ENCODE peak calls at places on chromosome 15, in seven cellular contexts. One of them, this sample, is unnamed.

GRCh38 chr15:57079907-57080750 is 161.7 kb downstream of the TCF12 start:
- DNase-seq in GM20000: peak; percentile 19
- DNase-seq in substantia nigra: no peak
- DNase-seq in activated naive CD8-positive, alpha-beta T cell treated with anti-CD3 and anti-CD28 coated beads for 36 hours: no peak
- DNase-seq in GM12865: peak; percentile 50
- DNase-seq in EL: no peak
- DNase-seq in T1000: no peak
- DNase-seq in this sample: no peak

GRCh38 chr15:96354731-96355560 is 24.4 kb downstream of the NR2F2 start:
- DNase-seq in substantia nigra: no peak
- DNase-seq in GM12865: no peak
- DNase-seq in T1000: no peak
- DNase-seq in GM20000: no peak
- DNase-seq in activated naive CD8-positive, alpha-beta T cell treated with anti-CD3 and anti-CD28 coated beads for 36 hours: no peak
- DNase-seq in EL: peak; percentile 77
- DNase-seq in this sample: no peak

GRCh38 chr15:80106051-80106450 is 46.6 kb downstream of the ZFAND6 start:
- DNase-seq in GM20000: no peak
- DNase-seq in GM12865: no peak
- DNase-seq in T1000: no peak
- DNase-seq in substantia nigra: no peak
- DNase-seq in activated naive CD8-positive, alpha-beta T cell treated with anti-CD3 and anti-CD28 coated beads for 36 hours: no peak
- DNase-seq in EL: peak; percentile 73
- DNase-seq in this sample: no peak

GRCh38 chr15:63052128-63052826 is 9.7 kb downstream of the TPM1 start:
- DNase-seq in T1000: no peak
- DNase-seq in EL: no peak
- DNase-seq in activated naive CD8-positive, alpha-beta T cell treated with anti-CD3 and anti-CD28 coated beads for 36 hours: no peak
- DNase-seq in substantia nigra: no peak
- DNase-seq in GM12865: no peak
- DNase-seq in GM20000: no peak
- DNase-seq in this sample: no peak

GRCh38 chr15:77784361-77785292 is 151.9 kb upstream of the LINGO1 start:
- DNase-seq in T1000: no peak
- DNase-seq in activated naive CD8-positive, alpha-beta T cell treated with anti-CD3 and anti-CD28 coated beads for 36 hours: peak; percentile 17
- DNase-seq in GM12865: peak; percentile 18
- DNase-seq in GM20000: peak; percentile 52
- DNase-seq in EL: peak; percentile 31
- DNase-seq in substantia nigra: no peak
- DNase-seq in this sample: no peak

GRCh38 chr15:56077071-56077470 is 83.7 kb upstream of the NEDD4 start:
- DNase-seq in T1000: no peak
- DNase-seq in GM12865: no peak
- DNase-seq in GM20000: no peak
- DNase-seq in EL: no peak
- DNase-seq in substantia nigra: no peak
- DNase-seq in activated naive CD8-positive, alpha-beta T cell treated with anti-CD3 and anti-CD28 coated beads for 36 hours: no peak
- DNase-seq in this sample: no peak

GRCh38 chr15:65217526-65218482 is 6.5 kb upstream of the CILP start:
- DNase-seq in EL: no peak
- DNase-seq in GM12865: no peak
- DNase-seq in substantia nigra: no peak
- DNase-seq in GM20000: no peak
- DNase-seq in T1000: no peak
- DNase-seq in activated naive CD8-positive, alpha-beta T cell treated with anti-CD3 and anti-CD28 coated beads for 36 hours: peak; percentile 27
- DNase-seq in this sample: no peak

GRCh38 chr15:45943255-45943654 is 308.4 kb downstream of the SQOR start:
- DNase-seq in substantia nigra: no peak
- DNase-seq in EL: no peak
- DNase-seq in activated naive CD8-positive, alpha-beta T cell treated with anti-CD3 and anti-CD28 coated beads for 36 hours: no peak
- DNase-seq in GM20000: no peak
- DNase-seq in GM12865: no peak
- DNase-seq in T1000: no peak
- DNase-seq in this sample: no peak

GRCh38 chr15:75591655-75592364 is 12.7 kb upstream of the PTPN9 start:
- DNase-seq in GM20000: no peak
- DNase-seq in activated naive CD8-positive, alpha-beta T cell treated with anti-CD3 and anti-CD28 coated beads for 36 hours: no peak
- DNase-seq in substantia nigra: no peak
- DNase-seq in T1000: no peak
- DNase-seq in EL: no peak
- DNase-seq in GM12865: no peak
- DNase-seq in this sample: no peak

This sample was measured in thyroid gland.